ENCODE peak calls at places on chromosome 1, in seven cellular contexts. N is HTR-8/SVneo; X is CD8-positive, alpha-beta memory T cell; L is CD4-positive, alpha-beta T cell; E is LoVo; C is EH; K is iPS-NIHi11. P is an unnamed sample.

GRCh38 chr1:228955691-228956090 is 220.4 kb downstream of the RHOU start:
- DNase-seq in N (peak), X (no peak), L (no peak), E (no peak), C (peak), K (no peak), P (no peak)

GRCh38 chr1:2609271-2610035 is 22.9 kb downstream of the PRXL2B start:
- DNase-seq in N (no peak), X (no peak), L (no peak), E (no peak), C (no peak), K (peak), P (peak)

GRCh38 chr1:204858381-204858821 is 12.3 kb upstream of the NFASC start:
- DNase-seq in N (no peak), X (no peak), L (no peak), E (no peak), C (no peak), K (peak), P (peak)

GRCh38 chr1:231091853-231092301 is 51.8 kb upstream of the FAM89A start:
- DNase-seq in N (peak), X (peak), L (peak), E (peak), C (peak), K (peak), P (no peak)

GRCh38 chr1:167431261-167431908 is 86.9 kb downstream of the CD247 start:
- DNase-seq in N (no peak), X (no peak), L (no peak), E (no peak), C (no peak), K (no peak), P (no peak)

GRCh38 chr1:109723351-109723750 is 11.3 kb downstream of the GSTM5 start:
- DNase-seq in N (no peak), X (no peak), L (no peak), E (no peak), C (peak), K (peak), P (no peak)

GRCh38 chr1:30371888-30372791 is 351.2 kb downstream of the MATN1 start:
- DNase-seq in N (no peak), X (no peak), L (no peak), E (no peak), C (no peak), K (no peak), P (no peak)

GRCh38 chr1:161954050-161954449 is 69.6 kb downstream of the OLFML2B start:
- DNase-seq in N (no peak), X (no peak), L (no peak), E (no peak), C (no peak), K (no peak), P (no peak)

P was measured in ascending aorta.